ENCODE peak calls at places on chromosomes 11 and 22, in seven cellular contexts. C, P, L, I, W, X and M are unnamed samples.

GRCh38 chr11:44775366-44776356 is 48.9 kb downstream of the TSPAN18 start:
- DNase-seq in C (peak; percentile 83), P (no peak), L (peak; percentile 39), I (no peak), W (peak; percentile 69), X (peak; percentile 69), M (peak; percentile 85)

GRCh38 chr11:8223513-8223899 is 40.2 kb downstream of the LMO1 start:
- DNase-seq in C (no peak), P (no peak), L (no peak), I (no peak), W (no peak), X (no peak), M (no peak)

GRCh38 chr11:128536521-128536920 is 50.8 kb downstream of the ETS1 start:
- DNase-seq in C (no peak), P (no peak), L (no peak), I (no peak), W (no peak), X (no peak), M (no peak)

GRCh38 chr22:36331912-36332622 is 55.7 kb downstream of the MYH9 start:
- DNase-seq in C (no peak), P (peak; percentile 40), L (no peak), I (no peak), W (no peak), X (peak; percentile 90), M (no peak)

GRCh38 chr11:6755303-6755952 is 16.3 kb downstream of the OR2AG2 start:
- DNase-seq in C (peak; percentile 59), P (no peak), L (peak; percentile 10), I (no peak), W (peak; percentile 24), X (peak; percentile 37), M (peak; percentile 12)

GRCh38 chr11:20458905-20459632 is 71.6 kb downstream of the PRMT3 start:
- DNase-seq in C (peak; percentile 89), P (no peak), L (no peak), I (no peak), W (no peak), X (peak; percentile 25), M (no peak)

GRCh38 chr22:29871684-29872083 is 11.3 kb upstream of the MTMR3 start:
- DNase-seq in C (peak; percentile 14), P (no peak), L (peak; percentile 23), I (no peak), W (no peak), X (no peak), M (peak; percentile 9)

GRCh38 chr11:9438611-9439010 is 22.2 kb upstream of the ZNF143 start:
- DNase-seq in C (no peak), P (no peak), L (no peak), I (no peak), W (no peak), X (no peak), M (no peak)

GRCh38 chr11:117217685-117218084 is 14.2 kb downstream of the PCSK7 start:
- DNase-seq in C (no peak), P (no peak), L (no peak), I (no peak), W (no peak), X (no peak), M (no peak)

GRCh38 chr11:111725621-111726020 is 40.6 kb downstream of the PPP2R1B start:
- DNase-seq in C (no peak), P (no peak), L (no peak), I (no peak), W (no peak), X (no peak), M (no peak)

GRCh38 chr11:120210651-120211521 is at the start of gene OAF:
- DNase-seq in C (peak; percentile 74), P (no peak), L (peak; percentile 86), I (peak; percentile 58), W (peak; percentile 55), X (peak; percentile 90), M (peak; percentile 73)

GRCh38 chr11:25052844-25053243 is 556.0 kb downstream of the LUZP2 start:
- DNase-seq in C (no peak), P (no peak), L (no peak), I (no peak), W (no peak), X (no peak), M (no peak)

GRCh38 chr11:102345923-102346322 is 1.1 kb upstream of the BIRC2 start:
- DNase-seq in C (peak; percentile 36), P (no peak), L (peak; percentile 64), I (no peak), W (peak; percentile 28), X (no peak), M (no peak)

GRCh38 chr11:8092587-8093424 is 11.8 kb downstream of the TUB start:
- DNase-seq in C (peak; percentile 73), P (no peak), L (peak; percentile 58), I (no peak), W (peak; percentile 56), X (peak; percentile 90), M (peak; percentile 75)

GRCh38 chr22:48616656-48617055 is 1211.0 kb downstream of the BRD1 start:
- DNase-seq in C (no peak), P (no peak), L (no peak), I (no peak), W (no peak), X (no peak), M (no peak)

GRCh38 chr11:72826191-72826941 is 12.2 kb downstream of the ATG16L2 start:
- DNase-seq in C (no peak), P (no peak), L (no peak), I (no peak), W (no peak), X (no peak), M (no peak)

GRCh38 chr11:12592283-12592682 is 81.9 kb upstream of the TEAD1 start:
- DNase-seq in C (no peak), P (no peak), L (no peak), I (no peak), W (no peak), X (no peak), M (no peak)

GRCh38 chr11:16982256-16982671 is 31.9 kb downstream of the PLEKHA7 start:
- DNase-seq in C (no peak), P (no peak), L (peak; percentile 71), I (no peak), W (no peak), X (no peak), M (peak; percentile 58)

GRCh38 chr22:45235101-45235777 is 5.5 kb downstream of the KIAA0930 start:
- DNase-seq in C (no peak), P (peak; percentile 81), L (no peak), I (no peak), W (no peak), X (no peak), M (no peak)

GRCh38 chr11:117560786-117561530 is 233.3 kb downstream of the CEP164 start:
- DNase-seq in C (no peak), P (no peak), L (no peak), I (no peak), W (no peak), X (no peak), M (no peak)

GRCh38 chr22:49158741-49159564 is 668.7 kb downstream of the BRD1 start:
- DNase-seq in C (no peak), P (no peak), L (no peak), I (no peak), W (no peak), X (no peak), M (no peak)

GRCh38 chr11:130160460-130161090 is 993 bp downstream of the ST14 start:
- DNase-seq in C (no peak), P (no peak), L (no peak), I (no peak), W (no peak), X (no peak), M (no peak)
- TF ChIP-seq JUND in C (no peak), P (no peak), L (no peak), I (no peak), W (no peak), X (no peak), M (no peak)

GRCh38 chr11:66172146-66172545 is 96.3 kb upstream of the RAB1B start:
- DNase-seq in C (peak; percentile 37), P (no peak), L (no peak), I (no peak), W (peak; percentile 35), X (no peak), M (no peak)
- TF ChIP-seq JUND in C (no peak), P (no peak), L (no peak), I (no peak), W (no peak), X (no peak), M (no peak)

DNA sequence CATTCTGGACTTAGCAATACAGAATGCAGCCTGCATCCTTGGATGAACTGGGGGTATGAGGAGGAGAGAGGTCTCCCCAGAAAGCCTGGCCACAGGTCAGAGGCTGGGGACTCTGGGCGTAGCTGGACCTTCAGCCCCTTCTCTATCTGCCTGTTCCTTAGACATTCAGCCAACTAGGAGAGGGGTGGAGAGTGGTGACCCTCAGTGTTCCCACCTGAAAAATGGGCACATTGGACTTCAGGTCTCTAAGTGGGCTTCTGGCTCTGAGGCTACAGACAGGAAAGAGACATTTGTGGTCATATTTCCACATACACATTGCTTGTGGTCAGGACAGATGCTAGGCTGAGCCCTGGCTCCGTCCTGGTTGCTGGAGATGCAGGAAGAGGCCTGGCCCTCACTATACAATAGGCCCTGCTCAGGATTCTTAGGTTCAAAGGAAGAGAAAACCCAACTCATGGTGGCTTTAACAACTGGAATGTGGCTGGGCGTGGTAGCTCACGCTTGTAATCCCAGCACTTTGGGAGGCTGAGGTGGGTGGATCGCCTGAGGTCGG is 30.1 kb upstream of the CBX7 start:
- DNase-seq in C (no peak), P (no peak), L (no peak), I (no peak), W (no peak), X (no peak), M (no peak)
- TF ChIP-seq JUND in C (no peak), P (no peak), L (no peak), I (no peak), W (no peak), X (no peak), M (no peak)

GRCh38 chr11:131690776-131691557 is 320.6 kb downstream of the NTM start:
- DNase-seq in C (no peak), P (no peak), L (no peak), I (no peak), W (no peak), X (no peak), M (no peak)
- TF ChIP-seq JUND in C (no peak), P (no peak), L (no peak), I (no peak), W (no peak), X (no peak), M (no peak)

DNA sequence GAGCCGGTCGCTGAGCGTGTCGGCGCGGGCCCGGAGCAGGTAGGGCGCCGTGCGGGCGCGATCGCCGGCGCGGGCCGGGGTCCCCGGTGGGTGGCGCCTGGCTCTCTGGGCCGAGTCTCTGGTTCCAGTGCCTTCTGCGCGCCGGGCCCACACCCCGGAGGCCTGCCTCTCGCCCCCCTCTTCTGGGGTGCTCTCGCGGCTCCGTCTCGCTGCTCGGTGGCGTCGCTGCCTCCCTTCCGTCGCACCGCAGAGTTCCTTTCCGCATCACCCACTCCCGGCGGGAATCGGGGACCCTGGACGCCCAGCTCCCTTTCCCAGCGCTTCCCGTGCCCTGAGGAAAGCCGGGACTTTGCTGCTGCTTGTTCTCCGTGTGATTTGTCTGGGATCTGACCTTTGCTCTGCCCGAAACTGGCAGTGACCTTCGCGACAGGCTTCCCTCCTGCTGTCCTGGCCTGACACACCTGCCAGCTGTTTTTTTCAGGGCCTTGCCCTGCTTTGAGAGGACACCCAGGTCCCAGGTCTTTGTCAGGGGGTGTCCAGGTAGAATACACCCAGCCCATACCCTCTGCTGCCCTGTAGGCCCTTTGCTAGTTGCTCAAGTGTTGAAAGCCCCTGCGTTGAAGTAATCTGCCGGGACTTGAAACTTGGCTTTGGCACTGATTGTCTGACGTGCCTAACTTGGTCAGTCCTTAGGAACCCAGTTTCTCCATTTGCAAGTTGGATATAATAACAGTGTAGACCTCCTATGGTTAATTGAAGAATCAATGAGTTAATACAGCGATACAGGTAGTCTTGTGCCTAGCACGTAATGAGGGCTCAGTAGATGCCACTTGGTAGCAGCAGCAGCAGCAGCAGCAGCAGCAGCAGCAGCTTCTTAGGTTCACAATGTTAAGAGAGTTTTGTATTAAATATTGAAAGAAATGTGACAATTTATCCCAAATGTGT is 791 bp downstream of the FDX1 start:
- DNase-seq in C (no peak), P (peak; percentile 8), L (peak; percentile 47), I (no peak), W (no peak), X (no peak), M (peak; percentile 24)
- TF ChIP-seq JUND in C (no peak), P (no peak), L (no peak), I (no peak), W (no peak), X (no peak), M (no peak)